ENCODE peak calls at places on chromosomes 2 and 18, in nine cellular contexts. One of them, this sample, is unnamed. For H3K36me3 and H3K27me3, the result is how much of the 10 kb centered on the place peaks cover.

GRCh38 chr2:142980246-142981068 is 103.0 kb downstream of the KYNU start:
- DNase-seq in pancreas: no peak
- DNase-seq in BE2C: no peak
- DNase-seq in PC-9: peak
- DNase-seq in tibial artery: no peak
- DNase-seq in CD8-positive, alpha-beta T cell: no peak
- DNase-seq in astrocyte: peak
- DNase-seq in transverse colon: no peak
- DNase-seq in Panc1: no peak
- DNase-seq in this sample: no peak

GRCh38 chr2:9247786-9248185 is 41.2 kb downstream of the ASAP2 start:
- DNase-seq in pancreas: no peak
- DNase-seq in BE2C: peak
- DNase-seq in PC-9: no peak
- DNase-seq in tibial artery: no peak
- DNase-seq in CD8-positive, alpha-beta T cell: no peak
- DNase-seq in astrocyte: no peak
- DNase-seq in transverse colon: peak
- DNase-seq in Panc1: no peak
- DNase-seq in this sample: no peak

GRCh38 chr2:42147641-42148274 is 21.4 kb upstream of the EML4 start:
- DNase-seq in pancreas: no peak
- DNase-seq in BE2C: peak
- DNase-seq in PC-9: no peak
- DNase-seq in tibial artery: no peak
- DNase-seq in CD8-positive, alpha-beta T cell: no peak
- DNase-seq in astrocyte: peak
- DNase-seq in transverse colon: no peak
- DNase-seq in Panc1: no peak
- DNase-seq in this sample: no peak

GRCh38 chr2:68448671-68449394 is 18.3 kb downstream of the FBXO48 start:
- DNase-seq in pancreas: no peak
- DNase-seq in BE2C: no peak
- DNase-seq in PC-9: no peak
- DNase-seq in tibial artery: no peak
- DNase-seq in CD8-positive, alpha-beta T cell: no peak
- DNase-seq in astrocyte: no peak
- DNase-seq in transverse colon: no peak
- DNase-seq in Panc1: no peak
- DNase-seq in this sample: no peak

GRCh38 chr2:20424300-20425290 is 22.3 kb upstream of the RHOB start:
- DNase-seq in pancreas: no peak
- DNase-seq in BE2C: peak
- DNase-seq in PC-9: no peak
- DNase-seq in tibial artery: peak
- DNase-seq in CD8-positive, alpha-beta T cell: peak
- DNase-seq in astrocyte: peak
- DNase-seq in transverse colon: peak
- DNase-seq in Panc1: no peak
- DNase-seq in this sample: no peak

GRCh38 chr2:139160838-139161237 is 380.6 kb upstream of the NXPH2 start:
- DNase-seq in pancreas: no peak
- DNase-seq in BE2C: no peak
- DNase-seq in PC-9: no peak
- DNase-seq in tibial artery: no peak
- DNase-seq in CD8-positive, alpha-beta T cell: no peak
- DNase-seq in astrocyte: no peak
- DNase-seq in transverse colon: no peak
- DNase-seq in Panc1: no peak
- DNase-seq in this sample: no peak

GRCh38 chr2:32357545-32358482 is 991 bp downstream of the BIRC6 start:
- DNase-seq in pancreas: peak
- DNase-seq in BE2C: peak
- DNase-seq in PC-9: peak
- DNase-seq in tibial artery: peak
- DNase-seq in CD8-positive, alpha-beta T cell: peak
- DNase-seq in astrocyte: peak
- DNase-seq in transverse colon: peak
- DNase-seq in Panc1: no peak
- DNase-seq in this sample: peak

GRCh38 chr2:48433682-48434081 is 96.3 kb upstream of the STON1 start:
- DNase-seq in pancreas: no peak
- DNase-seq in BE2C: no peak
- DNase-seq in PC-9: no peak
- DNase-seq in tibial artery: peak
- DNase-seq in CD8-positive, alpha-beta T cell: no peak
- DNase-seq in astrocyte: no peak
- DNase-seq in transverse colon: peak
- DNase-seq in Panc1: no peak
- DNase-seq in this sample: no peak

GRCh38 chr18:50190926-50191325 is 4.0 kb downstream of the MYO5B start:
- DNase-seq in pancreas: no peak
- DNase-seq in BE2C: no peak
- DNase-seq in PC-9: no peak
- DNase-seq in tibial artery: no peak
- DNase-seq in CD8-positive, alpha-beta T cell: no peak
- DNase-seq in astrocyte: peak
- DNase-seq in transverse colon: no peak
- DNase-seq in Panc1: no peak
- DNase-seq in this sample: no peak

GRCh38 chr2:71716697-71717624 is 263.6 kb downstream of the DYSF start:
- DNase-seq in pancreas: no peak
- DNase-seq in BE2C: no peak
- DNase-seq in PC-9: peak
- DNase-seq in tibial artery: peak
- DNase-seq in CD8-positive, alpha-beta T cell: no peak
- DNase-seq in astrocyte: peak
- DNase-seq in transverse colon: peak
- DNase-seq in Panc1: no peak
- DNase-seq in this sample: no peak

GRCh38 chr2:182716665-182716990 is 571 bp downstream of the DNAJC10 start:
- DNase-seq in pancreas: peak
- DNase-seq in BE2C: no peak
- DNase-seq in PC-9: peak
- DNase-seq in tibial artery: no peak
- DNase-seq in CD8-positive, alpha-beta T cell: no peak
- DNase-seq in astrocyte: no peak
- DNase-seq in transverse colon: peak
- DNase-seq in Panc1: no peak
- DNase-seq in this sample: no peak

GRCh38 chr2:161122772-161123530 is 37.3 kb upstream of the TANK start:
- DNase-seq in pancreas: no peak
- DNase-seq in BE2C: peak
- DNase-seq in PC-9: peak
- DNase-seq in tibial artery: peak
- DNase-seq in CD8-positive, alpha-beta T cell: no peak
- DNase-seq in astrocyte: peak
- DNase-seq in transverse colon: peak
- DNase-seq in Panc1: peak
- DNase-seq in this sample: no peak

DNA sequence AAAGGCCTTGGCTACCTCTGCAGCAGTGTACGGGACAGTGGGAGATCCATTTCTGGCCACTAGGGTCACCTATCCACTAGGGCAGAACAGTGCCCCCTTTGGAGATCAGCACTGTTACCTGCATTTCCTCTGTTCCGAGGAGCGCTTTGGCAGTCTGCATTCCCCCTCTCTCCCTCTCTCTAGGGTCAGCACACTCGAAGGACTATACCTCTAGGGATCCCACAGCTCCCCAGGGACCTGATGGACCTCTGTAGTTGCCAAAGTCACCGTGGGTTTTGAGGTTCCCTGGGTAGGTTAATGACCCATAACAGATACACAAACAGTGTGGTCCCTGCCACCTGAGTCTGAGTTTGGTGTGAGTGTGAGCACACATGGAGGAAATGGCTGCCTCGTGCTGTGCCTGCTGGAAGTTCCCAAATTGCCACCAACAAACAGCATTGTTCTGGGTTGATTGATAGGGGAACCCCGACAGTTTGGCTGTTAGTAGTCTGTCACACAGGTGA is 99.8 kb upstream of the VWC2L start:
- DNase-seq in pancreas: no peak
- DNase-seq in BE2C: peak
- DNase-seq in PC-9: no peak
- DNase-seq in tibial artery: no peak
- DNase-seq in CD8-positive, alpha-beta T cell: no peak
- DNase-seq in astrocyte: no peak
- DNase-seq in transverse colon: no peak
- DNase-seq in Panc1: no peak
- DNase-seq in this sample: peak
- H3K4me3 ChIP-seq in pancreas: no peak
- H3K4me3 ChIP-seq in BE2C: no peak
- H3K4me3 ChIP-seq in PC-9: no peak
- H3K4me3 ChIP-seq in tibial artery: no peak
- H3K4me3 ChIP-seq in CD8-positive, alpha-beta T cell: no peak
- H3K4me3 ChIP-seq in astrocyte: no peak
- H3K4me3 ChIP-seq in transverse colon: no peak
- H3K4me3 ChIP-seq in Panc1: no peak
- H3K4me3 ChIP-seq in this sample: no peak

DNA sequence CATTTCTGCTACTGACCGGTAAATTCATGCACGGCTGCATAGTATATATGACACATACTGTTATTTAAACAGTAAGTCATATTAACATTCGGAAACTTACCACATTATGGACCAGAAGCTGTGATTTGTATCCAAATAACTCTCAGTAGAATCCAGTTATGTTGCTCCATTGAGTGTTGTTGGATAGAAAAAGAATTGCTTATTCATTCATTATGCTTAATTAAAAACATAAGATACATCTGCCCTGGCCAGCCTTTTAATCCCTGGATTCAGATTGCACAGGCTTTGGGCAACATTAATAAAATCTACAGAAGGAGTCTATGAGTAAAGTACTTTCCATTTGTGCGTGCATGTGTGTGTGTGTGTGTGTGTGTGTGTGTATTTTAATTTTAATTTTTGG is 111.3 kb downstream of the CPS1 start:
- DNase-seq in pancreas: no peak
- DNase-seq in BE2C: no peak
- DNase-seq in PC-9: no peak
- DNase-seq in tibial artery: no peak
- DNase-seq in CD8-positive, alpha-beta T cell: no peak
- DNase-seq in astrocyte: no peak
- DNase-seq in transverse colon: no peak
- DNase-seq in Panc1: no peak
- DNase-seq in this sample: no peak
- H3K36me3 ChIP-seq in pancreas: under half
- H3K36me3 ChIP-seq in BE2C: under half
- H3K36me3 ChIP-seq in PC-9: under half
- H3K36me3 ChIP-seq in tibial artery: under half
- H3K36me3 ChIP-seq in CD8-positive, alpha-beta T cell: under half
- H3K36me3 ChIP-seq in astrocyte: under half
- H3K36me3 ChIP-seq in transverse colon: under half
- H3K36me3 ChIP-seq in Panc1: under half
- H3K36me3 ChIP-seq in this sample: under half

DNA sequence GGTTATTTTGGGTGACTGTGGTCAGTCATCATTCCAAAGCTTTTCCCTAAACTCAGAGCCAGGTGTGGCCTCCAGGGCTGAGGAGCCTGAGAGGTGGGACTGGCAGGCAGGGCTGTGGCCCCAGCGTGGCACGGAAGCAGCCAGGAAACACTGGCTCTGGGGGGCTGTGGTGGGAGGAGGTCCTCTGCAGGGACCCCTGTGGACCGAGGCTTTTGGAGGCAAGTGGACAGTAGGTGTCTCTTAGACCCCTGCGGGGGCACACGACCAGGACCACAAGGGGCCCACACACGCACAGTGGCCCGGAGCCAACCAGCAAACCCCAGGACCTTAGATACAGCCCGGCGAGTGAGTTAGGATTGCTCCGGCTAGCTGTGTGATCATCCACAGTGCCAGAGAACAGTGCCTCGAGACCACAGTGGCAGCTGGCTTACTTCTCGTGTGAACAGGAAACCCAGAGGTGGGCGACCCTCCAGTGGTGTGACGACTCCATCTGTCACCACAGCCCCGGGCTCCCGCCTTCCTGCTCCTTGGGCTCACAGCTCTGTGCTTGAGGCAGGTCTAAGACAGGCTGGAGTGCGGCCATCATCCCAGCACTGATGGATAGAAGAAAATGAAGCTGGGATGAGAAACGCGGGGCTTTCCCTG is 1.6 kb upstream of the RTP5 start:
- DNase-seq in pancreas: no peak
- DNase-seq in BE2C: peak
- DNase-seq in PC-9: no peak
- DNase-seq in tibial artery: no peak
- DNase-seq in CD8-positive, alpha-beta T cell: peak
- DNase-seq in astrocyte: no peak
- DNase-seq in transverse colon: no peak
- DNase-seq in Panc1: no peak
- DNase-seq in this sample: peak
- H3K27me3 ChIP-seq in pancreas: under half
- H3K27me3 ChIP-seq in BE2C: under half
- H3K27me3 ChIP-seq in PC-9: half or more
- H3K27me3 ChIP-seq in tibial artery: half or more
- H3K27me3 ChIP-seq in CD8-positive, alpha-beta T cell: under half
- H3K27me3 ChIP-seq in astrocyte: under half
- H3K27me3 ChIP-seq in transverse colon: under half
- H3K27me3 ChIP-seq in Panc1: under half
- H3K27me3 ChIP-seq in this sample: under half

GRCh38 chr2:46500801-46501200 is 21.4 kb downstream of the TMEM247 start:
- DNase-seq in pancreas: no peak
- DNase-seq in BE2C: no peak
- DNase-seq in PC-9: no peak
- DNase-seq in tibial artery: no peak
- DNase-seq in CD8-positive, alpha-beta T cell: no peak
- DNase-seq in astrocyte: no peak
- DNase-seq in transverse colon: no peak
- DNase-seq in Panc1: no peak
- DNase-seq in this sample: no peak
- H3K4me3 ChIP-seq in pancreas: no peak
- H3K4me3 ChIP-seq in BE2C: no peak
- H3K4me3 ChIP-seq in PC-9: peak
- H3K4me3 ChIP-seq in tibial artery: no peak
- H3K4me3 ChIP-seq in CD8-positive, alpha-beta T cell: no peak
- H3K4me3 ChIP-seq in astrocyte: no peak
- H3K4me3 ChIP-seq in transverse colon: no peak
- H3K4me3 ChIP-seq in Panc1: no peak
- H3K4me3 ChIP-seq in this sample: no peak